ENCODE peak calls at places on chromosomes 5 and 9, in seven cellular contexts. One of them, this sample, is unnamed.

GRCh38 chr5:173953528-173954090 is 35.4 kb upstream of the C5orf47 start:
- DNase-seq in NCI-H2081: no peak
- DNase-seq in germinal center: no peak
- DNase-seq in left ventricle myocardium inferior: no peak
- DNase-seq in body of pancreas: no peak
- DNase-seq in AG08395: peak; percentile 40
- DNase-seq in Caki2: no peak
- DNase-seq in this sample: no peak

GRCh38 chr5:131496400-131496713 is 138.7 kb downstream of the RAPGEF6 start:
- DNase-seq in body of pancreas: no peak
- DNase-seq in Caki2: no peak
- DNase-seq in germinal center: peak; percentile 23
- DNase-seq in left ventricle myocardium inferior: no peak
- DNase-seq in NCI-H2081: peak; percentile 18
- DNase-seq in AG08395: no peak
- DNase-seq in this sample: no peak

GRCh38 chr5:141716009-141716408 is 34.0 kb upstream of the ARAP3 start:
- DNase-seq in AG08395: no peak
- DNase-seq in left ventricle myocardium inferior: no peak
- DNase-seq in body of pancreas: no peak
- DNase-seq in germinal center: no peak
- DNase-seq in NCI-H2081: no peak
- DNase-seq in Caki2: peak; percentile 33
- DNase-seq in this sample: no peak

GRCh38 chr9:129365196-129365595 is 187.1 kb upstream of the IER5L start:
- DNase-seq in AG08395: peak; percentile 51
- DNase-seq in NCI-H2081: no peak
- DNase-seq in body of pancreas: no peak
- DNase-seq in Caki2: no peak
- DNase-seq in germinal center: no peak
- DNase-seq in left ventricle myocardium inferior: no peak
- DNase-seq in this sample: no peak

GRCh38 chr9:83572524-83572923 is 34.3 kb upstream of the FRMD3 start:
- DNase-seq in NCI-H2081: no peak
- DNase-seq in body of pancreas: peak; percentile 32
- DNase-seq in AG08395: no peak
- DNase-seq in germinal center: no peak
- DNase-seq in Caki2: no peak
- DNase-seq in left ventricle myocardium inferior: no peak
- DNase-seq in this sample: no peak

GRCh38 chr5:452856-453710 is 10.1 kb downstream of the EXOC3 start:
- DNase-seq in NCI-H2081: no peak
- DNase-seq in germinal center: no peak
- DNase-seq in body of pancreas: no peak
- DNase-seq in AG08395: no peak
- DNase-seq in left ventricle myocardium inferior: peak; percentile 9
- DNase-seq in Caki2: no peak
- DNase-seq in this sample: no peak

GRCh38 chr5:54860321-54860720 is 125.1 kb downstream of the ESM1 start:
- DNase-seq in AG08395: no peak
- DNase-seq in NCI-H2081: no peak
- DNase-seq in body of pancreas: no peak
- DNase-seq in left ventricle myocardium inferior: no peak
- DNase-seq in Caki2: no peak
- DNase-seq in germinal center: no peak
- DNase-seq in this sample: no peak

GRCh38 chr9:132670816-132671371 is 630 bp downstream of the GTF3C4 start:
- DNase-seq in left ventricle myocardium inferior: no peak
- DNase-seq in NCI-H2081: peak; percentile 38
- DNase-seq in Caki2: peak; percentile 53
- DNase-seq in body of pancreas: peak; percentile 10
- DNase-seq in germinal center: peak; percentile 35
- DNase-seq in AG08395: peak; percentile 25
- DNase-seq in this sample: no peak

GRCh38 chr9:99573052-99573451 is 248.6 kb upstream of the NR4A3 start:
- DNase-seq in body of pancreas: no peak
- DNase-seq in NCI-H2081: no peak
- DNase-seq in Caki2: no peak
- DNase-seq in germinal center: no peak
- DNase-seq in AG08395: no peak
- DNase-seq in left ventricle myocardium inferior: no peak
- DNase-seq in this sample: no peak

GRCh38 chr5:91409304-91409703 is 26.2 kb upstream of the ARRDC3 start:
- DNase-seq in left ventricle myocardium inferior: no peak
- DNase-seq in NCI-H2081: no peak
- DNase-seq in germinal center: no peak
- DNase-seq in Caki2: no peak
- DNase-seq in body of pancreas: no peak
- DNase-seq in AG08395: no peak
- DNase-seq in this sample: no peak

GRCh38 chr5:40365357-40366330 is 314.1 kb upstream of the PTGER4 start:
- DNase-seq in AG08395: no peak
- DNase-seq in left ventricle myocardium inferior: no peak
- DNase-seq in germinal center: no peak
- DNase-seq in NCI-H2081: no peak
- DNase-seq in Caki2: no peak
- DNase-seq in body of pancreas: no peak
- DNase-seq in this sample: no peak

GRCh38 chr5:99621772-99622681 is 693.2 kb upstream of the CHD1 start:
- DNase-seq in body of pancreas: no peak
- DNase-seq in germinal center: no peak
- DNase-seq in NCI-H2081: no peak
- DNase-seq in Caki2: no peak
- DNase-seq in left ventricle myocardium inferior: no peak
- DNase-seq in AG08395: no peak
- DNase-seq in this sample: no peak

GRCh38 chr9:136147890-136148714 is 29.4 kb upstream of the TMEM250 start:
- DNase-seq in body of pancreas: no peak
- DNase-seq in germinal center: no peak
- DNase-seq in left ventricle myocardium inferior: no peak
- DNase-seq in AG08395: no peak
- DNase-seq in Caki2: no peak
- DNase-seq in NCI-H2081: no peak
- DNase-seq in this sample: no peak

GRCh38 chr5:131513780-131514179 is 121.2 kb downstream of the RAPGEF6 start:
- DNase-seq in Caki2: no peak
- DNase-seq in AG08395: no peak
- DNase-seq in germinal center: no peak
- DNase-seq in left ventricle myocardium inferior: no peak
- DNase-seq in NCI-H2081: no peak
- DNase-seq in body of pancreas: no peak
- DNase-seq in this sample: no peak

GRCh38 chr9:128335914-128336313 is 4.4 kb upstream of the SLC27A4 start:
- DNase-seq in Caki2: no peak
- DNase-seq in NCI-H2081: no peak
- DNase-seq in body of pancreas: no peak
- DNase-seq in AG08395: no peak
- DNase-seq in germinal center: no peak
- DNase-seq in left ventricle myocardium inferior: no peak
- DNase-seq in this sample: no peak

GRCh38 chr5:16918891-16919671 is 17.0 kb downstream of the MYO10 start:
- DNase-seq in body of pancreas: no peak
- DNase-seq in left ventricle myocardium inferior: no peak
- DNase-seq in AG08395: no peak
- DNase-seq in germinal center: no peak
- DNase-seq in NCI-H2081: no peak
- DNase-seq in Caki2: no peak
- DNase-seq in this sample: no peak

GRCh38 chr9:115633099-115633498 is 515.1 kb upstream of the TNC start:
- DNase-seq in body of pancreas: no peak
- DNase-seq in left ventricle myocardium inferior: no peak
- DNase-seq in Caki2: no peak
- DNase-seq in germinal center: no peak
- DNase-seq in AG08395: peak; percentile 85
- DNase-seq in NCI-H2081: no peak
- DNase-seq in this sample: peak; percentile 31

GRCh38 chr9:130461218-130461630 is 16.5 kb downstream of the ASS1 start:
- DNase-seq in NCI-H2081: peak; percentile 52
- DNase-seq in germinal center: peak; percentile 75
- DNase-seq in body of pancreas: peak; percentile 44
- DNase-seq in AG08395: peak; percentile 67
- DNase-seq in left ventricle myocardium inferior: peak; percentile 62
- DNase-seq in Caki2: peak; percentile 26
- DNase-seq in this sample: no peak

GRCh38 chr9:116700882-116701836 is 14.1 kb downstream of the TRIM32 start:
- DNase-seq in NCI-H2081: peak; percentile 66
- DNase-seq in germinal center: no peak
- DNase-seq in Caki2: no peak
- DNase-seq in left ventricle myocardium inferior: no peak
- DNase-seq in body of pancreas: no peak
- DNase-seq in AG08395: no peak
- DNase-seq in this sample: no peak

GRCh38 chr5:105413406-105413990 is 1850.9 kb upstream of the NUDT12 start:
- DNase-seq in NCI-H2081: no peak
- DNase-seq in left ventricle myocardium inferior: no peak
- DNase-seq in AG08395: no peak
- DNase-seq in germinal center: no peak
- DNase-seq in Caki2: no peak
- DNase-seq in body of pancreas: no peak
- DNase-seq in this sample: no peak

GRCh38 chr9:131611586-131611985 is 66.3 kb downstream of the PRRT1B start:
- DNase-seq in body of pancreas: no peak
- DNase-seq in AG08395: no peak
- DNase-seq in Caki2: no peak
- DNase-seq in NCI-H2081: no peak
- DNase-seq in germinal center: no peak
- DNase-seq in left ventricle myocardium inferior: no peak
- DNase-seq in this sample: no peak

GRCh38 chr5:6448622-6449464 is at the start of gene UBE2QL1:
- DNase-seq in AG08395: no peak
- DNase-seq in germinal center: peak; percentile 35
- DNase-seq in body of pancreas: no peak
- DNase-seq in left ventricle myocardium inferior: no peak
- DNase-seq in NCI-H2081: peak; percentile 81
- DNase-seq in Caki2: peak; percentile 40
- DNase-seq in this sample: no peak

GRCh38 chr5:56126487-56127179 is 106.5 kb downstream of the ANKRD55 start:
- DNase-seq in AG08395: no peak
- DNase-seq in germinal center: no peak
- DNase-seq in body of pancreas: no peak
- DNase-seq in Caki2: no peak
- DNase-seq in NCI-H2081: peak; percentile 38
- DNase-seq in left ventricle myocardium inferior: no peak
- DNase-seq in this sample: no peak

This sample was measured in breast epithelium.